ENCODE peak calls at places on chromosome 5, in four cellular contexts. One of them, this sample, is unnamed.

GRCh38 chr5:52620315-52620714 is 167.4 kb upstream of the ITGA1 start:
- DNase-seq in HCT116: no peak
- DNase-seq in GM23248: no peak
- DNase-seq in GM23338: no peak
- DNase-seq in this sample: no peak

GRCh38 chr5:68548959-68549676 is 333.6 kb downstream of the PIK3R1 start:
- DNase-seq in HCT116: no peak
- DNase-seq in GM23248: peak; percentile 39
- DNase-seq in GM23338: no peak
- DNase-seq in this sample: no peak

GRCh38 chr5:75214928-75215327 is 21.8 kb downstream of the ANKRD31 start:
- DNase-seq in HCT116: no peak
- DNase-seq in GM23248: no peak
- DNase-seq in GM23338: no peak
- DNase-seq in this sample: no peak

GRCh38 chr5:130213607-130214006 is 309.3 kb downstream of the CHSY3 start:
- DNase-seq in HCT116: no peak
- DNase-seq in GM23248: no peak
- DNase-seq in GM23338: no peak
- DNase-seq in this sample: no peak

GRCh38 chr5:33939863-33940262 is 3.7 kb downstream of the RXFP3 start:
- DNase-seq in HCT116: no peak
- DNase-seq in GM23248: peak; percentile 62
- DNase-seq in GM23338: no peak
- DNase-seq in this sample: no peak

GRCh38 chr5:141186897-141187512 is at the start of gene PCDHB9:
- DNase-seq in HCT116: peak; percentile 6
- DNase-seq in GM23248: peak; percentile 77
- DNase-seq in GM23338: peak; percentile 86
- DNase-seq in this sample: peak; percentile 65

GRCh38 chr5:109656829-109657228 is 32.9 kb upstream of the MAN2A1 start:
- DNase-seq in HCT116: no peak
- DNase-seq in GM23248: peak; percentile 97
- DNase-seq in GM23338: no peak
- DNase-seq in this sample: no peak

GRCh38 chr5:135509995-135510394 is 25.8 kb downstream of the NEUROG1 start:
- DNase-seq in HCT116: no peak
- DNase-seq in GM23248: no peak
- DNase-seq in GM23338: no peak
- DNase-seq in this sample: no peak

GRCh38 chr5:172113036-172113435 is 75.0 kb downstream of the STK10 start:
- DNase-seq in HCT116: no peak
- DNase-seq in GM23248: no peak
- DNase-seq in GM23338: no peak
- DNase-seq in this sample: no peak

GRCh38 chr5:137575847-137576246 is 76.7 kb upstream of the SPOCK1 start:
- DNase-seq in HCT116: no peak
- DNase-seq in GM23248: peak; percentile 41
- DNase-seq in GM23338: no peak
- DNase-seq in this sample: no peak

GRCh38 chr5:109281136-109281690 is 128.6 kb downstream of the PJA2 start:
- DNase-seq in HCT116: no peak
- DNase-seq in GM23248: no peak
- DNase-seq in GM23338: no peak
- DNase-seq in this sample: no peak

GRCh38 chr5:125032286-125032685 is 285.8 kb upstream of the ZNF608 start:
- DNase-seq in HCT116: no peak
- DNase-seq in GM23248: peak; percentile 29
- DNase-seq in GM23338: no peak
- DNase-seq in this sample: no peak
- TF ChIP-seq EZH2phosphoT487 in HCT116: no peak
- TF ChIP-seq EZH2phosphoT487 in GM23248: no peak
- TF ChIP-seq EZH2phosphoT487 in GM23338: no peak
- TF ChIP-seq EZH2phosphoT487 in this sample: no peak

GRCh38 chr5:20335978-20336377 is 348.0 kb upstream of the CDH18 start:
- DNase-seq in HCT116: no peak
- DNase-seq in GM23248: no peak
- DNase-seq in GM23338: peak; percentile 9
- DNase-seq in this sample: peak; percentile 3
- TF ChIP-seq EZH2phosphoT487 in HCT116: no peak
- TF ChIP-seq EZH2phosphoT487 in GM23248: no peak
- TF ChIP-seq EZH2phosphoT487 in GM23338: no peak
- TF ChIP-seq EZH2phosphoT487 in this sample: no peak

DNA sequence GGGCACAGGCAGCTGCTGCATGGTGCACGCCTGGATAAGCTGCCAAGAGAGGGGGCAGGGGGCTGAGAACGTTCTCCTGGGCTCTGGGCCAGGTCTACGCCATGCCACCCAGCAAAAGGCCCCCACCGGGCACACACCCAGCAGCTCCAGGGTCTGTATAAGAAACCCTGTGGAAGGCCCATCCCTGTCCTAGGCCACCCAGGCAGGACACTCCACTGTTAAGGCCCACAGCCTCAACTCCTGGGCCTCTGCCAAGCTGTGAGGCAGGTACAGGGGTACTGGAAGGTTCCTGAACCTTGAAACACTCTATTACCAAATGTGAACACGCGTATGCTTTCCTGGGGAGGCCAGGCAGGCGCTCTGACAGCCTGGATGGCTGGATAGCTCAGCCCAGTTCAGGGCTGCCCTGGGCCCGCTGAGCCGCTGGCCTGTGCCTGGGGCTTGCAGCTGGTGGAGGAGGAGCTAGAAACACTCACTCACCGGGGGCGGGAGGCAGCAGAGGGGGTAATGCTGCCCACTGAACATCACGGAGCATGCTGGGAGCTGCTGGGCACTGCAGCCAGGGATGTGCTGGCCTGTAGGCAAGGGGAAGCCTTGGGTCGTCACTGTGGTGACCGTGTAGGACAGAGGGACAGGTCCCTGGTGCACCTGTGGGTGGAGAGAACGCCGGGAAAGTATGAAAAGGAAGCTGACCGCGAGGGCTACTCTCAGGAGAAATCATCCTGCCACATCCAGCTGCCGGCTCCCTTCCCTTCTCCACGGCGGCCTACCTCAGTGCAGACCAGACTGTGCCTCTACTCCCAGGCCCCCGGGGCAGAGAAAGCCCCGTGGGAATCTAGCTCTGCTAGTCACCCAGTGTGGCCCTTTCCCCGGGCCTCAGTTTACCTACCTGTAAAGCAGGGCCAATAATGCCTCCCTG is 6.0 kb downstream of the RNF44 start:
- DNase-seq in HCT116: no peak
- DNase-seq in GM23248: peak; percentile 46
- DNase-seq in GM23338: no peak
- DNase-seq in this sample: no peak
- TF ChIP-seq EZH2phosphoT487 in HCT116: no peak
- TF ChIP-seq EZH2phosphoT487 in GM23248: no peak
- TF ChIP-seq EZH2phosphoT487 in GM23338: no peak
- TF ChIP-seq EZH2phosphoT487 in this sample: no peak

GRCh38 chr5:133827830-133828229 is 140.6 kb downstream of the C5orf15 start:
- DNase-seq in HCT116: no peak
- DNase-seq in GM23248: no peak
- DNase-seq in GM23338: no peak
- DNase-seq in this sample: no peak

GRCh38 chr5:133828727-133829126 is 139.7 kb downstream of the C5orf15 start:
- DNase-seq in HCT116: no peak
- DNase-seq in GM23248: no peak
- DNase-seq in GM23338: peak; percentile 30
- DNase-seq in this sample: no peak

GRCh38 chr5:133824661-133825254 is 143.7 kb downstream of the C5orf15 start:
- DNase-seq in HCT116: no peak
- DNase-seq in GM23248: no peak
- DNase-seq in GM23338: no peak
- DNase-seq in this sample: no peak

GRCh38 chr5:133825631-133826289 is 142.7 kb downstream of the C5orf15 start:
- DNase-seq in HCT116: no peak
- DNase-seq in GM23248: no peak
- DNase-seq in GM23338: no peak
- DNase-seq in this sample: no peak

DNA sequence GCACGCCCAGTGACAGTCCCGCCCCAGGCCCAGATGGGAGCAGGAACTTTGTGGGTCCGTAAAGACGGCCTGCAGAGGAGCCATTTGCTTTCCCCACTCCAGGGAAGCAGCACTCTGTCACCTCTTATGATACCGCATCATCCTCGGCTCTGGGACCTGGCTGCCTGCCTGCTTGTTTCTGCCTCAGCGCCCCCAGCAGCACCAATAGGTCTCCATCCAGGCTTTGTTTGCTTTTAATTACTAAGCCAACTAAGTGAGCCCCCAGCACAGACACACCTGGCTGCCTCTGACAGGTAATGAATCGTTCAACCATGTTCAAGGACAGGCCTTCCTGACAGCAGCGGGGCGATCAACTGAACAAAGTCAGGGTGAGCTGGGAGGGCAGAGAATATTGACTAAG is 141.4 kb downstream of the C5orf15 start:
- DNase-seq in HCT116: no peak
- DNase-seq in GM23248: no peak
- DNase-seq in GM23338: no peak
- DNase-seq in this sample: no peak
- TF ChIP-seq EZH2phosphoT487 in HCT116: no peak
- TF ChIP-seq EZH2phosphoT487 in GM23248: no peak
- TF ChIP-seq EZH2phosphoT487 in GM23338: no peak
- TF ChIP-seq EZH2phosphoT487 in this sample: no peak

GRCh38 chr5:1633605-1634336 is 110.0 kb upstream of the LPCAT1 start:
- DNase-seq in HCT116: peak; percentile 35
- DNase-seq in GM23248: peak; percentile 89
- DNase-seq in GM23338: peak; percentile 91
- DNase-seq in this sample: peak; percentile 90
- TF ChIP-seq EZH2phosphoT487 in HCT116: no peak
- TF ChIP-seq EZH2phosphoT487 in GM23248: no peak
- TF ChIP-seq EZH2phosphoT487 in GM23338: no peak
- TF ChIP-seq EZH2phosphoT487 in this sample: no peak

This sample was measured in neural progenitor cell.